ENCODE peak calls at places on chromosomes 12 and 14, in seven cellular contexts. W, Z, T, S, I, K and O are unnamed samples.

GRCh38 chr14:76924363-76925151 is 98.3 kb downstream of the LRRC74A start:
- DNase-seq in W (no peak), Z (no peak), T (peak; percentile 23), S (no peak), I (peak; percentile 44), K (peak; percentile 50), O (peak; percentile 10)

GRCh38 chr12:128763395-128763794 is 60.4 kb downstream of the SLC15A4 start:
- DNase-seq in W (no peak), Z (peak; percentile 15), T (no peak), S (no peak), I (no peak), K (no peak), O (no peak)

GRCh38 chr14:91138511-91139359 is 24.9 kb downstream of the DGLUCY start:
- DNase-seq in W (no peak), Z (no peak), T (peak; percentile 19), S (peak; percentile 23), I (no peak), K (peak; percentile 47), O (peak; percentile 13)

GRCh38 chr12:130791699-130792098 is 47.4 kb downstream of the STX2 start:
- DNase-seq in W (no peak), Z (no peak), T (no peak), S (no peak), I (no peak), K (no peak), O (no peak)

GRCh38 chr14:99195602-99196309 is 76.2 kb downstream of the BCL11B start:
- DNase-seq in W (no peak), Z (no peak), T (no peak), S (no peak), I (peak; percentile 31), K (peak; percentile 2), O (no peak)

GRCh38 chr14:25394356-25394755 is 344.4 kb upstream of the STXBP6 start:
- DNase-seq in W (no peak), Z (no peak), T (no peak), S (no peak), I (no peak), K (no peak), O (no peak)

GRCh38 chr12:100868487-100868886 is 73.9 kb downstream of the ANO4 start:
- DNase-seq in W (no peak), Z (no peak), T (no peak), S (peak; percentile 11), I (peak; percentile 60), K (peak; percentile 26), O (no peak)

GRCh38 chr12:121334513-121335343 is 17.5 kb downstream of the ANAPC5 start:
- DNase-seq in W (no peak), Z (no peak), T (no peak), S (peak; percentile 38), I (peak; percentile 78), K (peak; percentile 78), O (no peak)

GRCh38 chr14:64444984-64445845 is 20.1 kb upstream of the AKAP5 start:
- DNase-seq in W (no peak), Z (peak; percentile 20), T (no peak), S (peak; percentile 58), I (peak; percentile 81), K (peak; percentile 94), O (no peak)

GRCh38 chr12:8742501-8742900 is 44.7 kb downstream of the RIMKLB start:
- DNase-seq in W (no peak), Z (no peak), T (no peak), S (no peak), I (peak; percentile 70), K (peak; percentile 61), O (no peak)

GRCh38 chr14:80278293-80279037 is 67.2 kb upstream of the DIO2 start:
- DNase-seq in W (no peak), Z (no peak), T (no peak), S (no peak), I (no peak), K (peak; percentile 50), O (no peak)